ENCODE peak calls at places on chromosomes 12 and 14, in six cellular contexts. L is esophagus squamous epithelium, F is Peyer's patch, O is lower leg skin, X is IMR-90, K is endothelial cell of umbilical vein. H is an unnamed sample.

GRCh38 chr12:108226866-108227265 is 97.8 kb downstream of the WSCD2 start:
- DNase-seq in L (no peak), F (no peak), O (no peak), X (no peak), K (no peak), H (no peak)

GRCh38 chr14:30131698-30132097 is 204.1 kb upstream of the PRKD1 start:
- DNase-seq in X (no peak), F (no peak), L (no peak), K (no peak), O (no peak), H (no peak)

GRCh38 chr14:53062856-53063255 is 90.3 kb downstream of the DDHD1 start:
- DNase-seq in O (no peak), X (peak), K (no peak), L (no peak), F (no peak), H (no peak)

GRCh38 chr12:123950476-123951169 is 22.0 kb downstream of the CCDC92 start:
- DNase-seq in L (no peak), F (no peak), O (no peak), K (no peak), X (no peak), H (no peak)

GRCh38 chr12:105205322-105206048 is 30.5 kb downstream of the APPL2 start:
- DNase-seq in F (no peak), O (no peak), X (no peak), K (no peak), L (no peak), H (no peak)

GRCh38 chr14:68574906-68575305 is 218.0 kb downstream of the ZFP36L1 start:
- DNase-seq in K (no peak), L (no peak), O (no peak), X (peak), F (no peak), H (no peak)

GRCh38 chr14:44798386-44799242 is 163.1 kb downstream of the KLHL28 start:
- DNase-seq in X (no peak), L (no peak), F (no peak), O (no peak), K (no peak), H (no peak)

GRCh38 chr14:68395585-68395984 is 397.3 kb downstream of the ZFP36L1 start:
- DNase-seq in L (no peak), K (no peak), O (no peak), F (no peak), X (peak), H (no peak)

GRCh38 chr14:95601650-95602049 is 66.8 kb downstream of the GLRX5 start:
- DNase-seq in K (no peak), L (no peak), X (no peak), O (no peak), F (no peak), H (peak)

GRCh38 chr12:92432724-92433281 is 270.0 kb upstream of the PLEKHG7 start:
- DNase-seq in K (no peak), F (no peak), X (no peak), L (no peak), O (no peak), H (no peak)

GRCh38 chr12:54443446-54443845 is 24.4 kb upstream of the ITGA5 start:
- DNase-seq in F (no peak), K (no peak), X (no peak), O (no peak), L (no peak), H (no peak)

GRCh38 chr12:1566449-1567135 is 27.8 kb downstream of the FBXL14 start:
- DNase-seq in K (no peak), X (no peak), O (no peak), L (no peak), F (no peak), H (peak)

GRCh38 chr12:48883305-48884171 is 17.9 kb upstream of the RND1 start:
- DNase-seq in F (no peak), X (peak), L (no peak), K (peak), O (no peak), H (no peak)

GRCh38 chr14:49641697-49642129 is 6.7 kb upstream of the DNAAF2 start:
- DNase-seq in X (peak), O (no peak), K (no peak), L (no peak), F (no peak), H (no peak)

GRCh38 chr12:55704824-55705780 is 2.6 kb downstream of the ITGA7 start:
- DNase-seq in O (no peak), X (no peak), K (no peak), L (no peak), F (no peak), H (no peak)

GRCh38 chr12:29831173-29831572 is 47.4 kb upstream of the TMTC1 start:
- DNase-seq in K (no peak), L (no peak), X (no peak), O (no peak), F (no peak), H (no peak)

GRCh38 chr12:81450920-81451739 is 308.0 kb downstream of the PPFIA2 start:
- DNase-seq in L (no peak), O (no peak), X (peak), K (peak), F (no peak), H (peak)

GRCh38 chr14:64708148-64709004 is 4.2 kb downstream of the PLEKHG3 start:
- DNase-seq in O (no peak), L (no peak), F (no peak), K (no peak), X (peak), H (no peak)

GRCh38 chr12:104672501-104673265 is 215.9 kb downstream of the CHST11 start:
- DNase-seq in F (no peak), K (no peak), O (no peak), L (no peak), X (no peak), H (no peak)

GRCh38 chr12:127660961-127661360 is 606.0 kb upstream of the TMEM132C start:
- DNase-seq in F (no peak), X (no peak), O (no peak), L (no peak), K (no peak), H (no peak)

GRCh38 chr12:24418157-24418556 is 468.7 kb upstream of the SOX5 start:
- DNase-seq in O (no peak), F (no peak), L (no peak), K (no peak), X (peak), H (no peak)

GRCh38 chr12:60205500-60205899 is 609.7 kb downstream of the SLC16A7 start:
- DNase-seq in K (no peak), X (peak), O (no peak), F (no peak), L (no peak), H (peak)

GRCh38 chr14:52873096-52873495 is 77.8 kb downstream of the FERMT2 start:
- DNase-seq in F (no peak), X (no peak), K (no peak), L (no peak), O (no peak), H (no peak)

GRCh38 chr14:32319368-32320049 is 9.6 kb upstream of the AKAP6 start:
- DNase-seq in F (no peak), X (no peak), O (no peak), L (no peak), K (peak), H (no peak)

GRCh38 chr14:56127156-56127555 is 8.9 kb downstream of the PELI2 start:
- DNase-seq in O (no peak), F (no peak), X (no peak), L (no peak), K (no peak), H (no peak)

GRCh38 chr14:95196268-95196667 is 38.9 kb upstream of the DICER1 start:
- DNase-seq in L (no peak), K (no peak), F (no peak), O (no peak), X (no peak), H (peak)

GRCh38 chr12:80001562-80001961 is 66.7 kb upstream of the PPP1R12A start:
- DNase-seq in O (no peak), L (no peak), X (no peak), F (no peak), K (no peak), H (no peak)

GRCh38 chr12:54591001-54591591 is 2.6 kb upstream of the PPP1R1A start:
- DNase-seq in L (no peak), F (no peak), K (no peak), X (peak), O (no peak), H (no peak)

GRCh38 chr14:85399196-85399595 is 130.7 kb upstream of the FLRT2 start:
- DNase-seq in L (no peak), X (no peak), F (no peak), K (no peak), O (no peak), H (no peak)

GRCh38 chr12:52992699-52993557 is 13.3 kb upstream of the EIF4B start:
- DNase-seq in O (no peak), X (peak), F (no peak), K (no peak), L (no peak), H (no peak)

GRCh38 chr12:127619869-127620769 is 646.9 kb upstream of the TMEM132C start:
- DNase-seq in F (no peak), X (no peak), K (no peak), L (no peak), O (no peak), H (no peak)

GRCh38 chr14:72549848-72550247 is 344.1 kb downstream of the DPF3 start:
- DNase-seq in F (no peak), K (no peak), O (no peak), L (no peak), X (no peak), H (no peak)

GRCh38 chr12:115710104-115710564 is 567.4 kb downstream of the MED13L start:
- DNase-seq in L (no peak), X (peak), O (peak), F (no peak), K (no peak), H (no peak)

DNA sequence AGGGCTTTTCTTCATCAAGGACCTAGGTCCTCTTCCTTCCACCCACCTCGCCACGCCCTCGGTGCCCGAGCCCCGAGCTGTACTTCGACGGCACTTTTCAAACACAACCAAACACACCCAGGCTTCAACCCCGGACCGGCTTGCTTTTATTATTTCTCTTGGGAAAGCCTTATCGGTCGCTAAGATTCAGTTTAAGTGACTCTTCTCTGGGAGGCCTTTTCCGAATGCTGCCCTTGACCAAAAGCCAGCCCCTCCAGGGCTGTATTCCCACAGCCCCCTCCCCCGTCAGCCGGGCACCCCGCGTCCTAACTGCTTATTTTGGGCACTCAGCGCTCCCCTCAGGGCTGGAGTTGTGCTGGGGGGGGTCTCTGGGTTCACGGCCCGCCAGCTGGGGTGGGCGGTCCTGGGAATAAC is 644 bp upstream of the PPP4R4 start:
- DNase-seq in L (no peak), X (no peak), F (no peak), K (no peak), O (no peak), H (peak)
- TF ChIP-seq POLR2A in L (no peak), X (no peak), F (no peak), K (no peak), O (no peak), H (no peak)

DNA sequence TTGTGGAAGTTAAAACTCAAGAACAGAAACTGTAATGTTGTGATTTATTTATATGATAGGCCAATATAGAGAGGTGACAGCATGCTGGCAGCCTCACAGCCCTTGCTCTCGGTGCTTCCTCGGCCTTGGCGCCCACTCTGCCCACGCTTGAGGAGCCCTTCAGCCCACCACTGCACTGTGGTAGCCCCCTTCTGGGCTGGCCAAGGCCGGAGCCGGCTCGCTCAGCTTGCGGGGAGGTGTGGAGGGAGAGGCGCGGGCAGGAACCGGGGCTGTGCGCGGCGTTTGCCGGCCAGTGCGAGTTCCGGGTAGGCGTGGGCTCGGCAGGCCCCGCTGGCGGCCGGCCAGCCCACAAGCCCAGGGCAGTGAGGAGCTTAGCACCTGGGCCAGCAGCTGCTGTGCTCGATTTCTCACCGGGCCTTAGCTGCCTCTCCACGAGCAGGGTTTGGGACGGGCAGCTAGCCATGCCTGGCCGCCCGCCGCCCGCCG is 65.8 kb upstream of the SLC8A3 start:
- DNase-seq in K (peak), F (no peak), X (peak), L (no peak), O (no peak), H (peak)
- TF ChIP-seq POLR2A in K (no peak), F (no peak), X (no peak), L (no peak), O (no peak), H (no peak)

GRCh38 chr12:131829795-131830334 is 1.7 kb downstream of the MMP17 start:
- DNase-seq in O (no peak), F (no peak), X (no peak), K (no peak), L (no peak), H (no peak)

GRCh38 chr12:131828671-131829350 is 618 bp downstream of the MMP17 start:
- DNase-seq in O (no peak), K (no peak), L (no peak), X (no peak), F (no peak), H (no peak)

GRCh38 chr12:131829351-131829794 is 1.2 kb downstream of the MMP17 start:
- DNase-seq in O (no peak), X (no peak), F (no peak), K (no peak), L (no peak), H (no peak)

GRCh38 chr12:131826064-131826928 is 1.9 kb upstream of the MMP17 start:
- DNase-seq in K (no peak), F (no peak), L (no peak), X (no peak), O (no peak), H (no peak)

GRCh38 chr12:131827961-131828534 is at the start of gene MMP17:
- DNase-seq in L (no peak), F (peak), X (peak), K (peak), O (no peak), H (peak)
- TF ChIP-seq POLR2A in L (no peak), F (no peak), X (peak), K (peak), O (no peak), H (no peak)

GRCh38 chr12:7093892-7094291 is 1.6 kb upstream of the C1R start:
- DNase-seq in L (no peak), F (no peak), X (no peak), O (no peak), K (no peak), H (no peak)
- TF ChIP-seq POLR2A in L (no peak), F (no peak), X (no peak), O (no peak), K (no peak), H (peak)

GRCh38 chr12:132687211-132688164 is at the start of the genes POLE and PXMP2:
- DNase-seq in K (peak), X (peak), F (peak), L (peak), O (peak), H (peak)
- TF ChIP-seq POLR2A in K (peak), X (peak), F (peak), L (no peak), O (no peak), H (peak)

H was measured in erythroblast.